ENCODE peak calls at places on chromosome 19, in six cellular contexts. One of them, this sample, is unnamed.

GRCh38 chr19:53577968-53578367 is 40.0 kb downstream of the ZNF331 start:
- DNase-seq in astrocyte: no peak
- DNase-seq in AG09309: no peak
- DNase-seq in effector memory CD4-positive, alpha-beta T cell: no peak
- DNase-seq in lower leg skin: no peak
- DNase-seq in astrocyte of the spinal cord: no peak
- DNase-seq in this sample: no peak

GRCh38 chr19:42066075-42066754 is 3.8 kb downstream of the GRIK5 start:
- DNase-seq in astrocyte: peak; percentile 10
- DNase-seq in AG09309: no peak
- DNase-seq in effector memory CD4-positive, alpha-beta T cell: no peak
- DNase-seq in lower leg skin: no peak
- DNase-seq in astrocyte of the spinal cord: no peak
- DNase-seq in this sample: no peak

GRCh38 chr19:41933693-41934426 is 5.6 kb upstream of the ERFL start:
- DNase-seq in astrocyte: no peak
- DNase-seq in AG09309: no peak
- DNase-seq in effector memory CD4-positive, alpha-beta T cell: no peak
- DNase-seq in lower leg skin: no peak
- DNase-seq in astrocyte of the spinal cord: no peak
- DNase-seq in this sample: no peak

GRCh38 chr19:12000152-12000981 is 35.1 kb downstream of the ZNF433 start:
- DNase-seq in astrocyte: peak; percentile 62
- DNase-seq in AG09309: no peak
- DNase-seq in effector memory CD4-positive, alpha-beta T cell: no peak
- DNase-seq in lower leg skin: no peak
- DNase-seq in astrocyte of the spinal cord: peak; percentile 42
- DNase-seq in this sample: no peak

GRCh38 chr19:56837892-56838679 is 2.4 kb downstream of the PEG3 start:
- DNase-seq in astrocyte: no peak
- DNase-seq in AG09309: no peak
- DNase-seq in effector memory CD4-positive, alpha-beta T cell: no peak
- DNase-seq in lower leg skin: peak; percentile 25
- DNase-seq in astrocyte of the spinal cord: peak; percentile 4
- DNase-seq in this sample: no peak

GRCh38 chr19:48230555-48231129 is 25.1 kb downstream of the CARD8 start:
- DNase-seq in astrocyte: no peak
- DNase-seq in AG09309: no peak
- DNase-seq in effector memory CD4-positive, alpha-beta T cell: no peak
- DNase-seq in lower leg skin: no peak
- DNase-seq in astrocyte of the spinal cord: no peak
- DNase-seq in this sample: no peak

GRCh38 chr19:38059897-38060296 is 152.9 kb downstream of the SIPA1L3 start:
- DNase-seq in astrocyte: no peak
- DNase-seq in AG09309: no peak
- DNase-seq in effector memory CD4-positive, alpha-beta T cell: no peak
- DNase-seq in lower leg skin: no peak
- DNase-seq in astrocyte of the spinal cord: no peak
- DNase-seq in this sample: no peak

GRCh38 chr19:40804783-40805242 is 5.8 kb downstream of the EGLN2 start:
- DNase-seq in astrocyte: no peak
- DNase-seq in AG09309: no peak
- DNase-seq in effector memory CD4-positive, alpha-beta T cell: no peak
- DNase-seq in lower leg skin: no peak
- DNase-seq in astrocyte of the spinal cord: no peak
- DNase-seq in this sample: no peak

GRCh38 chr19:49104229-49104864 is 9.8 kb upstream of the LIN7B start:
- DNase-seq in astrocyte: no peak
- DNase-seq in AG09309: no peak
- DNase-seq in effector memory CD4-positive, alpha-beta T cell: no peak
- DNase-seq in lower leg skin: no peak
- DNase-seq in astrocyte of the spinal cord: no peak
- DNase-seq in this sample: no peak

GRCh38 chr19:11180346-11180745 is 17.0 kb downstream of the KANK2 start:
- DNase-seq in astrocyte: no peak
- DNase-seq in AG09309: no peak
- DNase-seq in effector memory CD4-positive, alpha-beta T cell: no peak
- DNase-seq in lower leg skin: no peak
- DNase-seq in astrocyte of the spinal cord: no peak
- DNase-seq in this sample: no peak

GRCh38 chr19:55584871-55585270 is 4.2 kb upstream of the ZNF579 start:
- DNase-seq in astrocyte: no peak
- DNase-seq in AG09309: no peak
- DNase-seq in effector memory CD4-positive, alpha-beta T cell: no peak
- DNase-seq in lower leg skin: no peak
- DNase-seq in astrocyte of the spinal cord: no peak
- DNase-seq in this sample: no peak

GRCh38 chr19:42445948-42446347 is 3.2 kb upstream of the CXCL17 start:
- DNase-seq in astrocyte: no peak
- DNase-seq in AG09309: no peak
- DNase-seq in effector memory CD4-positive, alpha-beta T cell: no peak
- DNase-seq in lower leg skin: no peak
- DNase-seq in astrocyte of the spinal cord: no peak
- DNase-seq in this sample: no peak

DNA sequence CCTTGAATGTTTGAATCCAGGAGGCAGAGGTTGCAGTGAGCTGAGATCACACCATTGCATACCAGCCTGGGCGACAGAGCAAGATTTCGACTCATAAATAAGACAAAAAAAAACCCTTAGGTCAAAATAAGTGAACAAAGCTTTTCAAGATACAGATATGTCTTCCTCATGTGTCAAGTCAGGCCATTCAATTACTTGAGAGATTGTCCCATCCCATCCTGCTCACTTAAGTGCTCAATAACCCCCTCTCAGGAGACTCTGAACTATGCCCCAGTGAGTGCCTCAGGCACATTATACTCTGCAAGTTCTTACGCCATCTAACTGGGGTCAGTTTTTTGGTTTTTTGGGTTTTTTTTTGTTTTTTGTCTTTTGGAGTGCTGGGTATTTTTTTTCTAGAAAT is 2.6 kb downstream of the ZNF91 start:
- DNase-seq in astrocyte: peak; percentile 14
- DNase-seq in AG09309: no peak
- DNase-seq in effector memory CD4-positive, alpha-beta T cell: no peak
- DNase-seq in lower leg skin: no peak
- DNase-seq in astrocyte of the spinal cord: no peak
- DNase-seq in this sample: no peak
- H3K4me3 ChIP-seq in astrocyte: no peak overlapping the region
- H3K4me3 ChIP-seq in AG09309: no peak overlapping the region
- H3K4me3 ChIP-seq in effector memory CD4-positive, alpha-beta T cell: no peak overlapping the region
- H3K4me3 ChIP-seq in lower leg skin: no peak overlapping the region
- H3K4me3 ChIP-seq in astrocyte of the spinal cord: no peak overlapping the region
- H3K4me3 ChIP-seq in this sample: no peak overlapping the region

DNA sequence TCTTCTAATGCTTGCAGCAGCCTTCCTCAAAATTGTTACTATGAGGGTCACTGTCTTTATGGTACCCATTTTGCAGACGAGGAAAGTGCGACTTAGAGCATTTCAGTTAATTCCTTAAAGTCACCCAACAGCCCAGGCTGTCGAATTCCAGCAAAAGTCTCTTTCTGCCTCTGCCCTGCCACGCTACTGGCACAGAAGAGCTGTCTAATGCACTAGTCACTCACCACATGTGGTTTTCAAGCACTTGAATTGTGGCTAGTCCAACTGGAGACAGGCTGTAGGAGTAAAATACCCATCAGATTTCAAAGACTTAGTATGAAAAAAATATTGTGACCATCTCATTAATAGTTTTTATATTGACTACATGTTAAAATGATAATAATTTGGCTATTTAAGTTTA is 1.7 kb downstream of the FPR1 start:
- DNase-seq in astrocyte: peak; percentile 54
- DNase-seq in AG09309: peak; percentile 61
- DNase-seq in effector memory CD4-positive, alpha-beta T cell: no peak
- DNase-seq in lower leg skin: no peak
- DNase-seq in astrocyte of the spinal cord: no peak
- DNase-seq in this sample: no peak
- H3K4me3 ChIP-seq in astrocyte: no peak overlapping the region
- H3K4me3 ChIP-seq in AG09309: no peak overlapping the region
- H3K4me3 ChIP-seq in effector memory CD4-positive, alpha-beta T cell: no peak overlapping the region
- H3K4me3 ChIP-seq in lower leg skin: no peak overlapping the region
- H3K4me3 ChIP-seq in astrocyte of the spinal cord: no peak overlapping the region
- H3K4me3 ChIP-seq in this sample: no peak overlapping the region

DNA sequence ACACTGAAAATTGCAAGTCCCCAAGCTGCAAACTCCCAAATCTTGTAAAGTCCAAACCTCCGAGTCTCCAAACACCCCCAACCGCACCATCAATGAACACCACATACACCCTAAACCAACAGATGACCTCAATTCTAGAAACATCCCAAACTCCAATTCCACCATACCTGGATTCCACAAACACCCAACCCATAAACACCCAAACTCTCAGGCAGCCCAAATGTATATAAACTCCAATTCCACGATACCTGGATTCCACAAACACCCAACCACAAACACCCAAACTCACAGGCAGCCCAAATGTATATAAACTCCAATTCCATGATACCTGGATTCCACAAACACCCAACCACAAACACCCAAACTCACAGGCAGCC is 470 bp downstream of the C3 start:
- DNase-seq in astrocyte: no peak
- DNase-seq in AG09309: no peak
- DNase-seq in effector memory CD4-positive, alpha-beta T cell: no peak
- DNase-seq in lower leg skin: no peak
- DNase-seq in astrocyte of the spinal cord: no peak
- DNase-seq in this sample: no peak
- H3K4me3 ChIP-seq in astrocyte: no peak overlapping the region
- H3K4me3 ChIP-seq in AG09309: no peak overlapping the region
- H3K4me3 ChIP-seq in effector memory CD4-positive, alpha-beta T cell: no peak overlapping the region
- H3K4me3 ChIP-seq in lower leg skin: no peak overlapping the region
- H3K4me3 ChIP-seq in astrocyte of the spinal cord: no peak overlapping the region
- H3K4me3 ChIP-seq in this sample: peak overlapping the region; percentile 64

GRCh38 chr19:29337029-29337428 is 124.1 kb upstream of the UQCRFS1 start:
- DNase-seq in astrocyte: no peak
- DNase-seq in AG09309: no peak
- DNase-seq in effector memory CD4-positive, alpha-beta T cell: no peak
- DNase-seq in lower leg skin: no peak
- DNase-seq in astrocyte of the spinal cord: no peak
- DNase-seq in this sample: no peak
- H3K4me3 ChIP-seq in astrocyte: no peak overlapping the region
- H3K4me3 ChIP-seq in AG09309: no peak overlapping the region
- H3K4me3 ChIP-seq in effector memory CD4-positive, alpha-beta T cell: no peak overlapping the region
- H3K4me3 ChIP-seq in lower leg skin: no peak overlapping the region
- H3K4me3 ChIP-seq in astrocyte of the spinal cord: no peak overlapping the region
- H3K4me3 ChIP-seq in this sample: no peak overlapping the region

GRCh38 chr19:14561832-14562351 is 10.0 kb downstream of the NDUFB7 start:
- DNase-seq in astrocyte: no peak
- DNase-seq in AG09309: no peak
- DNase-seq in effector memory CD4-positive, alpha-beta T cell: no peak
- DNase-seq in lower leg skin: no peak
- DNase-seq in astrocyte of the spinal cord: no peak
- DNase-seq in this sample: no peak
- H3K4me3 ChIP-seq in astrocyte: no peak overlapping the region
- H3K4me3 ChIP-seq in AG09309: no peak overlapping the region
- H3K4me3 ChIP-seq in effector memory CD4-positive, alpha-beta T cell: no peak overlapping the region
- H3K4me3 ChIP-seq in lower leg skin: no peak overlapping the region
- H3K4me3 ChIP-seq in astrocyte of the spinal cord: no peak overlapping the region
- H3K4me3 ChIP-seq in this sample: no peak overlapping the region

GRCh38 chr19:17775991-17776803 is 18.7 kb upstream of the B3GNT3 start:
- DNase-seq in astrocyte: no peak
- DNase-seq in AG09309: no peak
- DNase-seq in effector memory CD4-positive, alpha-beta T cell: no peak
- DNase-seq in lower leg skin: no peak
- DNase-seq in astrocyte of the spinal cord: no peak
- DNase-seq in this sample: no peak

GRCh38 chr19:17779281-17779930 is 15.5 kb upstream of the B3GNT3 start:
- DNase-seq in astrocyte: peak; percentile 28
- DNase-seq in AG09309: no peak
- DNase-seq in effector memory CD4-positive, alpha-beta T cell: no peak
- DNase-seq in lower leg skin: peak; percentile 55
- DNase-seq in astrocyte of the spinal cord: no peak
- DNase-seq in this sample: no peak

GRCh38 chr19:17775245-17775927 is 19.6 kb upstream of the B3GNT3 start:
- DNase-seq in astrocyte: no peak
- DNase-seq in AG09309: no peak
- DNase-seq in effector memory CD4-positive, alpha-beta T cell: no peak
- DNase-seq in lower leg skin: no peak
- DNase-seq in astrocyte of the spinal cord: no peak
- DNase-seq in this sample: no peak

GRCh38 chr19:17778621-17779280 is 16.2 kb upstream of the B3GNT3 start:
- DNase-seq in astrocyte: no peak
- DNase-seq in AG09309: no peak
- DNase-seq in effector memory CD4-positive, alpha-beta T cell: no peak
- DNase-seq in lower leg skin: no peak
- DNase-seq in astrocyte of the spinal cord: no peak
- DNase-seq in this sample: no peak

DNA sequence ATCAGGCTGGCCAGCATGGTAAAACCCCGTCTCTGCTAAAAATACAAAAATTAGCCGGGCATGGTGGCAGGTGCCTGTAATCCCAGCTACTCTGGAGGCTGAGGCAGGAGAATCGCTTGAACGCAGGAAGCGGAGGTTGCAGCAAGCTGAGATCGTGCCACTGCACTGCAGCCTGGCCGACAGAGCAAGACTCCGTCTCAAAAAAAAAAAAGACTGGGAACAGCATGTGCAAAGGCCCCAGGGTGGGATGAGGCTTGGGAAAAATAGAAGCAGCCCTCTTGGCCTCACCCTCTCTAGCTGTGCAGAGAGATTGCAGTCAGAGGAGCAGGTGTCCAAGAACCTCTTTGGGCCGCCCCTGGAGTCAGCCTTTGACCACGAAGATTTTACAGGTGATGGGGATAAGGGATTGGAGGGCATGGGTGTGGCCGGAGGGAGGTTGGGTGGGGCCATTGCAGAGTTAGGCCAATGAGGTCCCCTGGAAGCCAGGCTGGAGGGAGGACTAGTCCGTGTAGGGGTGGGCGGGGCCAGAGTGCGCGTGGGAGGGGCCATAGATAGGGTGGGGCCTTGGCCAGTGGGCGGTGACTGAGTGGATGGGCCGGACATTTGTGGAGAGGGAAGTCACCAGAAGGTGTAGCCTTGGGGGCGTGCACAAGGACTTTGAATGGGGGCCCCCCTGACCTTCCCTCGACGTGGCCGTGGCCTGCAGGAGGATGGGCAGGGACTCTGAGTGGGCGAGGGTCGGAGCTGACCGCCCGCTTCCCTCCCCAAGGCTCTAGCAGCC is 16.9 kb upstream of the B3GNT3 start:
- DNase-seq in astrocyte: no peak
- DNase-seq in AG09309: no peak
- DNase-seq in effector memory CD4-positive, alpha-beta T cell: no peak
- DNase-seq in lower leg skin: peak; percentile 47
- DNase-seq in astrocyte of the spinal cord: peak; percentile 16
- DNase-seq in this sample: no peak
- H3K4me3 ChIP-seq in astrocyte: no peak overlapping the region
- H3K4me3 ChIP-seq in AG09309: no peak overlapping the region
- H3K4me3 ChIP-seq in effector memory CD4-positive, alpha-beta T cell: no peak overlapping the region
- H3K4me3 ChIP-seq in lower leg skin: no peak overlapping the region
- H3K4me3 ChIP-seq in astrocyte of the spinal cord: no peak overlapping the region
- H3K4me3 ChIP-seq in this sample: peak overlapping the region; percentile 48

This sample was measured in epithelial cell of proximal tubule.